ENCODE peak calls at places on chromosomes 16 and 17, in eight cellular contexts. A, B, L, I, C, X, E and M are unnamed samples.

GRCh38 chr16:5430598-5430997 is 333.0 kb upstream of the EEF2KMT start:
- DNase-seq in A (no peak), B (no peak), L (no peak), I (no peak), C (no peak), X (no peak), E (no peak), M (no peak)

GRCh38 chr17:13885953-13886889 is 183.1 kb upstream of the COX10 start:
- DNase-seq in A (no peak), B (no peak), L (no peak), I (peak; percentile 1), C (no peak), X (no peak), E (no peak), M (no peak)

GRCh38 chr17:51797150-51797549 is 361.4 kb downstream of the CA10 start:
- DNase-seq in A (no peak), B (no peak), L (no peak), I (no peak), C (no peak), X (no peak), E (no peak), M (no peak)

GRCh38 chr17:82291582-82292250 is 18.2 kb upstream of the CSNK1D start:
- DNase-seq in A (no peak), B (no peak), L (no peak), I (no peak), C (no peak), X (no peak), E (no peak), M (no peak)

GRCh38 chr16:88533945-88534641 is 36.1 kb upstream of the ZC3H18 start:
- DNase-seq in A (peak; percentile 59), B (no peak), L (peak; percentile 90), I (peak; percentile 15), C (peak; percentile 85), X (peak; percentile 99), E (no peak), M (peak; percentile 77)

GRCh38 chr16:7437843-7438242 is 105.2 kb downstream of the RBFOX1 start:
- DNase-seq in A (no peak), B (no peak), L (no peak), I (no peak), C (no peak), X (no peak), E (no peak), M (no peak)

GRCh38 chr16:54935411-54936085 is 4.9 kb downstream of the IRX5 start:
- DNase-seq in A (no peak), B (no peak), L (no peak), I (no peak), C (no peak), X (no peak), E (no peak), M (no peak)

GRCh38 chr17:55492951-55493350 is 18.3 kb downstream of the SMIM36 start:
- DNase-seq in A (no peak), B (no peak), L (no peak), I (no peak), C (no peak), X (no peak), E (no peak), M (peak; percentile 6)

GRCh38 chr16:50683689-50684374 is 2.7 kb upstream of the SNX20 start:
- DNase-seq in A (peak; percentile 50), B (no peak), L (no peak), I (no peak), C (no peak), X (peak; percentile 79), E (no peak), M (no peak)

GRCh38 chr17:47946929-47947397 is 5.6 kb downstream of the PNPO start:
- DNase-seq in A (peak; percentile 92), B (peak; percentile 71), L (no peak), I (peak; percentile 79), C (peak; percentile 79), X (peak; percentile 88), E (peak; percentile 83), M (peak; percentile 70)

GRCh38 chr17:59439261-59439660 is 107.8 kb downstream of the YPEL2 start:
- DNase-seq in A (no peak), B (no peak), L (no peak), I (no peak), C (no peak), X (no peak), E (no peak), M (no peak)

GRCh38 chr17:60510031-60510430 is 16.0 kb downstream of the APPBP2 start:
- DNase-seq in A (no peak), B (no peak), L (no peak), I (no peak), C (no peak), X (no peak), E (no peak), M (no peak)

GRCh38 chr17:75927286-75927922 is 13.4 kb downstream of the FBF1 start:
- DNase-seq in A (peak; percentile 54), B (no peak), L (no peak), I (no peak), C (no peak), X (peak; percentile 71), E (no peak), M (peak; percentile 52)

GRCh38 chr17:43875476-43876147 is 28.6 kb downstream of the CD300LG start:
- DNase-seq in A (no peak), B (no peak), L (no peak), I (no peak), C (no peak), X (no peak), E (no peak), M (no peak)

GRCh38 chr17:43873815-43874214 is 26.8 kb downstream of the CD300LG start:
- DNase-seq in A (no peak), B (no peak), L (no peak), I (no peak), C (no peak), X (no peak), E (no peak), M (no peak)

GRCh38 chr17:43874293-43874692 is 27.3 kb downstream of the CD300LG start:
- DNase-seq in A (peak; percentile 65), B (no peak), L (no peak), I (no peak), C (no peak), X (no peak), E (no peak), M (no peak)

GRCh38 chr17:43871947-43872690 is 25.1 kb downstream of the CD300LG start:
- DNase-seq in A (peak; percentile 70), B (no peak), L (no peak), I (no peak), C (no peak), X (no peak), E (no peak), M (no peak)

GRCh38 chr17:43873091-43873490 is 26.1 kb downstream of the CD300LG start:
- DNase-seq in A (no peak), B (no peak), L (no peak), I (no peak), C (no peak), X (no peak), E (no peak), M (no peak)
- TF ChIP-seq CTCF in A (no peak), B (peak; percentile 9), L (peak; percentile 24), I (peak; percentile 35), C (no peak), X (no peak), E (no peak), M (peak; percentile 18)

DNA sequence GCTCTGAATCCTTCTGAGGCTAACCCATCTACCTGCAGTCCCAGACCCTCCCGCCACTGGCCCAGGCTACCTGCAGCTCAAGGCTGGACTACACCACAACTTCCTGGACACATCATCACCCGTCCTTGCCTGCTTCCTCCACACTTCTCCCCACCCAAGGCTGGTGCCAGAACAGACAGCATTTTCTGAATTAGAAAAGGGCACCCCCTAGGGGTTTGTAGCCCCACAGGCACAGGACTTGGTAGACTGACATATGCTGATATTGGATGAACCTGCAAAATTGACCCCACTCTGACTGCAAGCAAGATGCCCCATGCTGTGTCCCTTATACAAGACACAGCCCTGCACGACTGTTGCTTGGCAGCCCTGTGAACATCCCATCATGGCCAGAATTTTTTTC is 271.5 kb upstream of the C16orf82 start:
- DNase-seq in A (no peak), B (no peak), L (no peak), I (no peak), C (no peak), X (no peak), E (no peak), M (peak; percentile 5)
- TF ChIP-seq CTCF in A (no peak), B (no peak), L (peak; percentile 57), I (peak; percentile 20), C (no peak), X (no peak), E (no peak), M (no peak)

DNA sequence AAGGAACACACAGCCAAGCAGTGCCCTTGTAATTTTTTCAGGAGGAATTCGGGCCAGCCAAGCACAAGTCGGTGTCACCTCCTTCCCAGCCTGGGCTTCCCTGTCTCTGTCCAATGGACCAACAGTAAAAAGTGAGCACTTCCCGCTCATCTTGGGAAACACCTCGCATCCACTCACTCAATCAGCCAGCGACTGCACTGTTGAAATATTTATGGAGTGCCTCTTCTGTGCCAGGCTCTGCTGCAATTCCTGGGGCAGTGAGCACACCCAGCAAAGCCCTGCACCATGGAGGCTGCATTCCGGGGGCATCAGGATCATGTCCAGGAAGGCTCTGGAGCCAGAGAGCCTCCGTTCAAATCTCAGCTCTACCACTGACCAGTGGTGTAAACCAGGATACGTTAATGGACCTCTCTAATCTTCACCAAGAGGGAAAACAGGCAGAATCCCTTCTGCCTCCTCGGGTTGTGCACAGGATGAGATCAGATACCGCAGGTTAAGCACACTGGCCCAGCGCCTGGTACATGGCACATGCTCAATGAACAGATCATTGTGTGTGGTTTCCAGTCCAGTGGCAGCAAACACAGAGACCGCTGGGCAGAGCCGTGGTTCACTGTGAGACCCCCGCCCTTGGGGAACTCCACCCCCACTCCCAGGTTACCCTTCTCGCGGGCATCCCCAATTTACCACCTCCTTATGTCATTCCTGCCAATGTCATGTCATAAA is 194.3 kb downstream of the ZNF423 start:
- DNase-seq in A (no peak), B (no peak), L (no peak), I (no peak), C (peak; percentile 64), X (no peak), E (no peak), M (no peak)
- TF ChIP-seq CTCF in A (no peak), B (no peak), L (no peak), I (no peak), C (no peak), X (no peak), E (no peak), M (no peak)

GRCh38 chr17:30600062-30600829 is 123.0 kb downstream of the GOSR1 start:
- DNase-seq in A (peak; percentile 85), B (peak; percentile 42), L (peak; percentile 84), I (peak; percentile 62), C (peak; percentile 84), X (peak; percentile 93), E (no peak), M (peak; percentile 80)
- TF ChIP-seq CTCF in A (peak; percentile 60), B (peak; percentile 74), L (peak; percentile 69), I (peak; percentile 70), C (peak; percentile 52), X (peak; percentile 14), E (no peak), M (peak; percentile 19)